ENCODE peak calls at places on chromosomes 6 and 20, in nine cellular contexts. One of them, this sample, is unnamed.

GRCh38 chr6:164275773-164276172 is 861.3 kb downstream of the QKI start:
- DNase-seq in PC-3: no peak
- DNase-seq in suprapubic skin: no peak
- DNase-seq in cardiac muscle cell: no peak
- DNase-seq in left ventricle myocardium inferior: no peak
- DNase-seq in substantia nigra: no peak
- DNase-seq in heart right ventricle: no peak
- DNase-seq in brain microvascular endothelial cell: no peak
- DNase-seq in SK-N-MC: no peak
- DNase-seq in this sample: no peak

GRCh38 chr20:62980380-62980960 is 26.3 kb downstream of the BHLHE23 start:
- DNase-seq in suprapubic skin: no peak
- DNase-seq in brain microvascular endothelial cell: no peak
- DNase-seq in SK-N-MC: no peak
- DNase-seq in PC-3: no peak
- DNase-seq in cardiac muscle cell: no peak
- DNase-seq in substantia nigra: no peak
- DNase-seq in left ventricle myocardium inferior: no peak
- DNase-seq in heart right ventricle: no peak
- DNase-seq in this sample: no peak

GRCh38 chr6:162151050-162151658 is 576.4 kb downstream of the PRKN start:
- DNase-seq in substantia nigra: no peak
- DNase-seq in cardiac muscle cell: no peak
- DNase-seq in SK-N-MC: no peak
- DNase-seq in suprapubic skin: no peak
- DNase-seq in brain microvascular endothelial cell: peak
- DNase-seq in heart right ventricle: no peak
- DNase-seq in PC-3: no peak
- DNase-seq in left ventricle myocardium inferior: no peak
- DNase-seq in this sample: no peak

GRCh38 chr20:24672886-24673677 is 203.7 kb downstream of the SYNDIG1 start:
- DNase-seq in cardiac muscle cell: no peak
- DNase-seq in PC-3: peak
- DNase-seq in left ventricle myocardium inferior: no peak
- DNase-seq in suprapubic skin: peak
- DNase-seq in heart right ventricle: no peak
- DNase-seq in brain microvascular endothelial cell: peak
- DNase-seq in substantia nigra: no peak
- DNase-seq in SK-N-MC: no peak
- DNase-seq in this sample: peak

GRCh38 chr6:55277628-55278003 is 49.7 kb upstream of the GFRAL start:
- DNase-seq in substantia nigra: no peak
- DNase-seq in PC-3: no peak
- DNase-seq in suprapubic skin: no peak
- DNase-seq in cardiac muscle cell: peak
- DNase-seq in heart right ventricle: no peak
- DNase-seq in left ventricle myocardium inferior: no peak
- DNase-seq in brain microvascular endothelial cell: no peak
- DNase-seq in SK-N-MC: no peak
- DNase-seq in this sample: no peak

GRCh38 chr6:16670183-16670582 is 91.1 kb downstream of the ATXN1 start:
- DNase-seq in brain microvascular endothelial cell: no peak
- DNase-seq in SK-N-MC: no peak
- DNase-seq in cardiac muscle cell: peak
- DNase-seq in left ventricle myocardium inferior: peak
- DNase-seq in PC-3: peak
- DNase-seq in heart right ventricle: peak
- DNase-seq in substantia nigra: no peak
- DNase-seq in suprapubic skin: no peak
- DNase-seq in this sample: no peak

GRCh38 chr20:57707849-57708693 is 1.7 kb downstream of the PMEPA1 start:
- DNase-seq in heart right ventricle: no peak
- DNase-seq in substantia nigra: no peak
- DNase-seq in brain microvascular endothelial cell: no peak
- DNase-seq in left ventricle myocardium inferior: no peak
- DNase-seq in suprapubic skin: no peak
- DNase-seq in SK-N-MC: no peak
- DNase-seq in PC-3: peak
- DNase-seq in cardiac muscle cell: peak
- DNase-seq in this sample: no peak

GRCh38 chr6:36703982-36704381 is 6.4 kb downstream of the RAB44 start:
- DNase-seq in brain microvascular endothelial cell: no peak
- DNase-seq in PC-3: no peak
- DNase-seq in substantia nigra: no peak
- DNase-seq in SK-N-MC: no peak
- DNase-seq in suprapubic skin: peak
- DNase-seq in heart right ventricle: no peak
- DNase-seq in cardiac muscle cell: no peak
- DNase-seq in left ventricle myocardium inferior: no peak
- DNase-seq in this sample: no peak

GRCh38 chr20:32626859-32627636 is 41.9 kb upstream of the NOL4L start:
- DNase-seq in PC-3: no peak
- DNase-seq in left ventricle myocardium inferior: no peak
- DNase-seq in SK-N-MC: no peak
- DNase-seq in brain microvascular endothelial cell: no peak
- DNase-seq in cardiac muscle cell: no peak
- DNase-seq in heart right ventricle: no peak
- DNase-seq in substantia nigra: peak
- DNase-seq in suprapubic skin: no peak
- DNase-seq in this sample: no peak

GRCh38 chr20:50298554-50299324 is 108.1 kb downstream of the CEBPB start:
- DNase-seq in left ventricle myocardium inferior: no peak
- DNase-seq in substantia nigra: no peak
- DNase-seq in cardiac muscle cell: no peak
- DNase-seq in heart right ventricle: no peak
- DNase-seq in SK-N-MC: no peak
- DNase-seq in PC-3: no peak
- DNase-seq in brain microvascular endothelial cell: no peak
- DNase-seq in suprapubic skin: no peak
- DNase-seq in this sample: no peak

GRCh38 chr6:54525731-54526130 is 217.5 kb downstream of the TINAG start:
- DNase-seq in PC-3: peak
- DNase-seq in cardiac muscle cell: no peak
- DNase-seq in brain microvascular endothelial cell: peak
- DNase-seq in SK-N-MC: no peak
- DNase-seq in suprapubic skin: no peak
- DNase-seq in left ventricle myocardium inferior: no peak
- DNase-seq in substantia nigra: no peak
- DNase-seq in heart right ventricle: no peak
- DNase-seq in this sample: no peak

GRCh38 chr6:161161889-161162624 is 111.8 kb downstream of the AGPAT4 start:
- DNase-seq in suprapubic skin: peak
- DNase-seq in cardiac muscle cell: no peak
- DNase-seq in SK-N-MC: no peak
- DNase-seq in left ventricle myocardium inferior: no peak
- DNase-seq in substantia nigra: no peak
- DNase-seq in brain microvascular endothelial cell: no peak
- DNase-seq in PC-3: no peak
- DNase-seq in heart right ventricle: no peak
- DNase-seq in this sample: no peak

GRCh38 chr20:23153696-23154341 is 67.7 kb upstream of the CD93 start:
- DNase-seq in cardiac muscle cell: no peak
- DNase-seq in SK-N-MC: no peak
- DNase-seq in heart right ventricle: no peak
- DNase-seq in brain microvascular endothelial cell: no peak
- DNase-seq in suprapubic skin: no peak
- DNase-seq in PC-3: no peak
- DNase-seq in left ventricle myocardium inferior: no peak
- DNase-seq in substantia nigra: no peak
- DNase-seq in this sample: no peak

GRCh38 chr6:63919556-63920110 is 284.0 kb downstream of the PHF3 start:
- DNase-seq in cardiac muscle cell: no peak
- DNase-seq in suprapubic skin: no peak
- DNase-seq in heart right ventricle: no peak
- DNase-seq in brain microvascular endothelial cell: no peak
- DNase-seq in PC-3: no peak
- DNase-seq in left ventricle myocardium inferior: no peak
- DNase-seq in SK-N-MC: no peak
- DNase-seq in substantia nigra: no peak
- DNase-seq in this sample: no peak

GRCh38 chr20:59863058-59863457 is 70.4 kb downstream of the SYCP2 start:
- DNase-seq in brain microvascular endothelial cell: no peak
- DNase-seq in suprapubic skin: no peak
- DNase-seq in heart right ventricle: no peak
- DNase-seq in SK-N-MC: no peak
- DNase-seq in PC-3: no peak
- DNase-seq in cardiac muscle cell: no peak
- DNase-seq in left ventricle myocardium inferior: no peak
- DNase-seq in substantia nigra: no peak
- DNase-seq in this sample: no peak

GRCh38 chr6:162489406-162489976 is 238.1 kb downstream of the PRKN start:
- DNase-seq in cardiac muscle cell: no peak
- DNase-seq in left ventricle myocardium inferior: no peak
- DNase-seq in suprapubic skin: no peak
- DNase-seq in brain microvascular endothelial cell: no peak
- DNase-seq in PC-3: no peak
- DNase-seq in heart right ventricle: no peak
- DNase-seq in SK-N-MC: no peak
- DNase-seq in substantia nigra: no peak
- DNase-seq in this sample: no peak

GRCh38 chr20:48782073-48782472 is 45.7 kb downstream of the PREX1 start:
- DNase-seq in brain microvascular endothelial cell: no peak
- DNase-seq in SK-N-MC: no peak
- DNase-seq in PC-3: no peak
- DNase-seq in suprapubic skin: no peak
- DNase-seq in cardiac muscle cell: no peak
- DNase-seq in left ventricle myocardium inferior: no peak
- DNase-seq in substantia nigra: no peak
- DNase-seq in heart right ventricle: no peak
- DNase-seq in this sample: no peak

GRCh38 chr20:48782901-48783308 is 44.9 kb downstream of the PREX1 start:
- DNase-seq in SK-N-MC: no peak
- DNase-seq in substantia nigra: no peak
- DNase-seq in left ventricle myocardium inferior: no peak
- DNase-seq in PC-3: no peak
- DNase-seq in cardiac muscle cell: no peak
- DNase-seq in suprapubic skin: no peak
- DNase-seq in heart right ventricle: no peak
- DNase-seq in brain microvascular endothelial cell: no peak
- DNase-seq in this sample: no peak

GRCh38 chr20:48785256-48785655 is 42.5 kb downstream of the PREX1 start:
- DNase-seq in PC-3: no peak
- DNase-seq in SK-N-MC: no peak
- DNase-seq in substantia nigra: no peak
- DNase-seq in heart right ventricle: no peak
- DNase-seq in cardiac muscle cell: no peak
- DNase-seq in suprapubic skin: no peak
- DNase-seq in left ventricle myocardium inferior: no peak
- DNase-seq in brain microvascular endothelial cell: no peak
- DNase-seq in this sample: no peak

GRCh38 chr20:48784273-48784641 is 43.5 kb downstream of the PREX1 start:
- DNase-seq in left ventricle myocardium inferior: no peak
- DNase-seq in brain microvascular endothelial cell: no peak
- DNase-seq in PC-3: no peak
- DNase-seq in heart right ventricle: no peak
- DNase-seq in SK-N-MC: no peak
- DNase-seq in suprapubic skin: no peak
- DNase-seq in cardiac muscle cell: no peak
- DNase-seq in substantia nigra: no peak
- DNase-seq in this sample: no peak

GRCh38 chr20:48783533-48784272 is 44.1 kb downstream of the PREX1 start:
- DNase-seq in left ventricle myocardium inferior: no peak
- DNase-seq in substantia nigra: no peak
- DNase-seq in PC-3: no peak
- DNase-seq in SK-N-MC: no peak
- DNase-seq in heart right ventricle: no peak
- DNase-seq in brain microvascular endothelial cell: peak
- DNase-seq in cardiac muscle cell: no peak
- DNase-seq in suprapubic skin: no peak
- DNase-seq in this sample: no peak
- H3K27ac ChIP-seq in left ventricle myocardium inferior: no peak
- H3K27ac ChIP-seq in substantia nigra: peak
- H3K27ac ChIP-seq in PC-3: no peak
- H3K27ac ChIP-seq in SK-N-MC: no peak
- H3K27ac ChIP-seq in heart right ventricle: no peak
- H3K27ac ChIP-seq in brain microvascular endothelial cell: no peak
- H3K27ac ChIP-seq in cardiac muscle cell: no peak
- H3K27ac ChIP-seq in suprapubic skin: no peak
- H3K27ac ChIP-seq in this sample: no peak

GRCh38 chr6:33432546-33432945 is 12.7 kb downstream of the SYNGAP1 start:
- DNase-seq in PC-3: no peak
- DNase-seq in substantia nigra: no peak
- DNase-seq in heart right ventricle: no peak
- DNase-seq in SK-N-MC: no peak
- DNase-seq in left ventricle myocardium inferior: no peak
- DNase-seq in cardiac muscle cell: no peak
- DNase-seq in brain microvascular endothelial cell: no peak
- DNase-seq in suprapubic skin: no peak
- DNase-seq in this sample: no peak
- H3K27ac ChIP-seq in PC-3: no peak
- H3K27ac ChIP-seq in substantia nigra: no peak
- H3K27ac ChIP-seq in heart right ventricle: no peak
- H3K27ac ChIP-seq in SK-N-MC: no peak
- H3K27ac ChIP-seq in left ventricle myocardium inferior: peak
- H3K27ac ChIP-seq in cardiac muscle cell: peak
- H3K27ac ChIP-seq in brain microvascular endothelial cell: no peak
- H3K27ac ChIP-seq in suprapubic skin: no peak
- H3K27ac ChIP-seq in this sample: peak

DNA sequence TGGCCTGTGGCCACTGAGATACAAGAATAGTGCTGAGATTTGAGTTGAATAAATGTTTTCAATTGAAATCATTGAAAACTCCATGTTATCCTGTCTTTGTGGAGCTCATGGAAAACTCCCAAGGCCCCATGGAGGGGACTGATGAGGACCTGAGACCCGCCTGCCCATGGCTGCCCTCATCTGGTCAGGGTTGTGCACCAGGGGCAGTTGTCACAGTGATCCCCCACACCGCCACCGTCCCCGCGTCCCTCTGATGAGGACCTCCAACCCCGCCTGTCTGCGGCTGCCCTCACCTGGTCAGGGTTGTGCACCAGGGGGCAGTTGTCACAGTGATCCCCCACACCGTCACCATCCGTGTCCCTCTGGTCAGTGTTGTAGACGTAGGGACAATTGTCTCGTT is 27.8 kb downstream of the THBS2 start:
- DNase-seq in brain microvascular endothelial cell: no peak
- DNase-seq in PC-3: no peak
- DNase-seq in SK-N-MC: no peak
- DNase-seq in left ventricle myocardium inferior: no peak
- DNase-seq in heart right ventricle: no peak
- DNase-seq in suprapubic skin: no peak
- DNase-seq in cardiac muscle cell: no peak
- DNase-seq in substantia nigra: no peak
- DNase-seq in this sample: no peak
- H3K27ac ChIP-seq in brain microvascular endothelial cell: no peak
- H3K27ac ChIP-seq in PC-3: no peak
- H3K27ac ChIP-seq in SK-N-MC: no peak
- H3K27ac ChIP-seq in left ventricle myocardium inferior: no peak
- H3K27ac ChIP-seq in heart right ventricle: no peak
- H3K27ac ChIP-seq in suprapubic skin: no peak
- H3K27ac ChIP-seq in cardiac muscle cell: no peak
- H3K27ac ChIP-seq in substantia nigra: no peak
- H3K27ac ChIP-seq in this sample: no peak

DNA sequence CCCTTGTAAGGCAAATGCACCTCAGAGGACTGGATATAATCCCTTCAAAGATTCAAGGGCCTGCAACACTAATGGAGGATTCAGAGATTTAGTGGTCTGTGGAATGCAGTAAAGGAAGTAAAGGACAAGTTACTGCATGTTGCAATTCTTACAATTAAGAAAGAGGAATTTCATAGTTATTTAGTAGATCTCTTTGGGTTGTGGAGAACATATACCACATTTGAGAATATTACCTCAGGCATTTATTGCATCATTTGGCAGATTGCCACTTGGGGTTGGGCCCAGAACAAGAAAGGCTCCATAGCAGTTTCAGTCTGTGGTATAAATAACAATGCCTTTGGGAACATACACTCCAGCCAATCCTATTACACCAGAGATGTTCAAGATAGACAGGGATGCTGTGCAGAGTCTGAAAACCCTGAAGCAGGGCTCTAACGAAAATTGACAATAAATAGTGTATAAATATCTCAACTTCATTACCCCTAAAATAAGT is 20.9 kb upstream of the EPM2A start:
- DNase-seq in heart right ventricle: no peak
- DNase-seq in brain microvascular endothelial cell: peak
- DNase-seq in substantia nigra: no peak
- DNase-seq in PC-3: peak
- DNase-seq in left ventricle myocardium inferior: peak
- DNase-seq in cardiac muscle cell: no peak
- DNase-seq in SK-N-MC: peak
- DNase-seq in suprapubic skin: no peak
- DNase-seq in this sample: peak
- H3K27ac ChIP-seq in heart right ventricle: no peak
- H3K27ac ChIP-seq in brain microvascular endothelial cell: no peak
- H3K27ac ChIP-seq in substantia nigra: no peak
- H3K27ac ChIP-seq in PC-3: no peak
- H3K27ac ChIP-seq in left ventricle myocardium inferior: no peak
- H3K27ac ChIP-seq in cardiac muscle cell: no peak
- H3K27ac ChIP-seq in SK-N-MC: peak
- H3K27ac ChIP-seq in suprapubic skin: no peak
- H3K27ac ChIP-seq in this sample: peak

This sample was measured in RWPE1.